ENCODE peak calls at places on chromosomes 2 and 18, in nine cellular contexts. R is neural progenitor cell, K is mucosa of descending colon, P is brain microvascular endothelial cell, D is epithelial cell of proximal tubule, G is WTC11, J is fibroblast of pulmonary artery, X is esophagus squamous epithelium, B is mammary epithelial cell. N is an unnamed sample.

GRCh38 chr2:177489719-177490301 is 97.2 kb downstream of the AGPS start:
- DNase-seq in R (peak), K (peak), P (no peak), D (no peak), G (no peak), J (peak), X (no peak), B (no peak), N (no peak)

GRCh38 chr2:160141419-160141818 is 58.7 kb downstream of the ITGB6 start:
- DNase-seq in R (no peak), K (no peak), P (no peak), D (no peak), G (no peak), J (peak), X (no peak), B (no peak), N (no peak)

GRCh38 chr2:157439792-157440186 is 4.1 kb downstream of the CYTIP start:
- DNase-seq in R (no peak), K (peak), P (no peak), D (no peak), G (no peak), J (no peak), X (no peak), B (no peak), N (no peak)

GRCh38 chr2:241940329-241940728 is 70.8 kb downstream of the RTP5 start:
- DNase-seq in R (no peak), K (no peak), P (no peak), D (no peak), G (no peak), J (peak), X (no peak), B (no peak), N (no peak)

GRCh38 chr2:154692927-154693326 is 5.6 kb upstream of the KCNJ3 start:
- DNase-seq in R (no peak), K (no peak), P (no peak), D (no peak), G (no peak), J (peak), X (no peak), B (peak), N (peak)

GRCh38 chr2:228602277-228602676 is 420.8 kb upstream of the SPHKAP start:
- DNase-seq in R (no peak), K (no peak), P (no peak), D (no peak), G (no peak), J (no peak), X (no peak), B (no peak), N (no peak)

GRCh38 chr18:13374468-13375301 is 156.1 kb downstream of the LDLRAD4 start:
- DNase-seq in R (no peak), K (no peak), P (peak), D (no peak), G (no peak), J (peak), X (no peak), B (no peak), N (no peak)

GRCh38 chr2:79114797-79115494 is 5.3 kb upstream of the REG1A start:
- DNase-seq in R (no peak), K (peak), P (no peak), D (no peak), G (no peak), J (no peak), X (no peak), B (no peak), N (no peak)

GRCh38 chr18:10565835-10566234 is 40.0 kb downstream of the NAPG start:
- DNase-seq in R (no peak), K (no peak), P (no peak), D (no peak), G (no peak), J (peak), X (no peak), B (no peak), N (no peak)

GRCh38 chr2:25938345-25938744 is 44.0 kb downstream of the KIF3C start:
- DNase-seq in R (no peak), K (no peak), P (no peak), D (no peak), G (no peak), J (no peak), X (no peak), B (no peak), N (no peak)

GRCh38 chr2:64023485-64024258 is 4.4 kb upstream of the VPS54 start:
- DNase-seq in R (peak), K (peak), P (no peak), D (no peak), G (peak), J (no peak), X (no peak), B (no peak), N (no peak)

GRCh38 chr2:85792783-85793441 is 39.1 kb downstream of the ATOH8 start:
- DNase-seq in R (no peak), K (no peak), P (peak), D (no peak), G (peak), J (peak), X (no peak), B (peak), N (no peak)

GRCh38 chr2:207188601-207189000 is 22.9 kb upstream of the KLF7 start:
- DNase-seq in R (no peak), K (no peak), P (peak), D (no peak), G (no peak), J (peak), X (no peak), B (no peak), N (no peak)

GRCh38 chr2:171702781-171703556 is 15.7 kb downstream of the DYNC1I2 start:
- DNase-seq in R (no peak), K (no peak), P (peak), D (no peak), G (no peak), J (peak), X (no peak), B (peak), N (no peak)

GRCh38 chr2:37742286-37742685 is 70.8 kb upstream of the CDC42EP3 start:
- DNase-seq in R (no peak), K (no peak), P (no peak), D (no peak), G (no peak), J (peak), X (no peak), B (no peak), N (peak)

GRCh38 chr2:173051463-173051862 is 24.2 kb upstream of the MAP3K20 start:
- DNase-seq in R (no peak), K (no peak), P (no peak), D (no peak), G (no peak), J (no peak), X (no peak), B (no peak), N (no peak)

GRCh38 chr2:100321181-100321880 is 970 bp downstream of the LONRF2 start:
- DNase-seq in R (peak), K (no peak), P (peak), D (no peak), G (peak), J (peak), X (no peak), B (peak), N (no peak)

GRCh38 chr18:11992096-11992785 is 10.9 kb downstream of the IMPA2 start:
- DNase-seq in R (no peak), K (peak), P (no peak), D (no peak), G (no peak), J (no peak), X (no peak), B (no peak), N (no peak)

GRCh38 chr2:202032841-202033316 is 776 bp upstream of the FZD7 start:
- DNase-seq in R (peak), K (peak), P (peak), D (no peak), G (peak), J (no peak), X (no peak), B (peak), N (no peak)

GRCh38 chr2:168948621-168949212 is 47.6 kb downstream of the G6PC2 start:
- DNase-seq in R (peak), K (no peak), P (no peak), D (no peak), G (no peak), J (peak), X (no peak), B (no peak), N (no peak)

GRCh38 chr2:240358821-240359342 is 76.6 kb upstream of the GPC1 start:
- DNase-seq in R (no peak), K (no peak), P (no peak), D (no peak), G (peak), J (no peak), X (no peak), B (no peak), N (no peak)

GRCh38 chr2:225120175-225120574 is 77.9 kb upstream of the DOCK10 start:
- DNase-seq in R (no peak), K (no peak), P (peak), D (no peak), G (no peak), J (peak), X (no peak), B (peak), N (no peak)

GRCh38 chr2:154600931-154601494 is 97.5 kb upstream of the KCNJ3 start:
- DNase-seq in R (no peak), K (no peak), P (no peak), D (peak), G (no peak), J (no peak), X (no peak), B (no peak), N (no peak)

GRCh38 chr2:28419003-28419704 is 26.5 kb downstream of the FOSL2 start:
- DNase-seq in R (peak), K (no peak), P (no peak), D (no peak), G (no peak), J (no peak), X (no peak), B (no peak), N (no peak)

GRCh38 chr2:62704654-62705006 is 883 bp upstream of the EHBP1 start:
- DNase-seq in R (no peak), K (no peak), P (no peak), D (no peak), G (no peak), J (no peak), X (no peak), B (no peak), N (no peak)

GRCh38 chr18:12741351-12741750 is 38.5 kb downstream of the PSMG2 start:
- DNase-seq in R (no peak), K (no peak), P (peak), D (no peak), G (no peak), J (peak), X (no peak), B (peak), N (no peak)

GRCh38 chr2:7766302-7766701 is 849.1 kb downstream of the RNF144A start:
- DNase-seq in R (no peak), K (no peak), P (no peak), D (no peak), G (no peak), J (no peak), X (no peak), B (peak), N (no peak)

GRCh38 chr2:144357623-144358400 is 162.1 kb downstream of the ZEB2 start:
- DNase-seq in R (no peak), K (no peak), P (peak), D (peak), G (no peak), J (peak), X (no peak), B (peak), N (peak)

GRCh38 chr2:8332646-8333045 is 349.2 kb upstream of the ID2 start:
- DNase-seq in R (no peak), K (no peak), P (no peak), D (no peak), G (no peak), J (no peak), X (no peak), B (no peak), N (no peak)

GRCh38 chr2:18753722-18754121 is 164.4 kb upstream of the NT5C1B start:
- DNase-seq in R (no peak), K (no peak), P (no peak), D (no peak), G (no peak), J (no peak), X (no peak), B (no peak), N (no peak)

GRCh38 chr18:12599966-12600365 is 57.9 kb downstream of the SPIRE1 start:
- DNase-seq in R (no peak), K (no peak), P (no peak), D (no peak), G (no peak), J (no peak), X (no peak), B (no peak), N (no peak)

GRCh38 chr18:2857491-2858063 is 10.8 kb downstream of the EMILIN2 start:
- DNase-seq in R (no peak), K (peak), P (peak), D (no peak), G (no peak), J (peak), X (no peak), B (no peak), N (peak)

GRCh38 chr2:214649440-214650205 is 159.9 kb downstream of the BARD1 start:
- DNase-seq in R (no peak), K (no peak), P (no peak), D (peak), G (no peak), J (peak), X (no peak), B (peak), N (no peak)

GRCh38 chr2:20071397-20072383 is 20.3 kb upstream of the LAPTM4A start:
- DNase-seq in R (peak), K (no peak), P (peak), D (no peak), G (no peak), J (peak), X (no peak), B (peak), N (no peak)

GRCh38 chr2:216339456-216340279 is 32.6 kb downstream of the MARCHF4 start:
- DNase-seq in R (peak), K (no peak), P (no peak), D (no peak), G (peak), J (peak), X (no peak), B (no peak), N (no peak)

GRCh38 chr2:163306647-163307046 is 429.2 kb downstream of the FIGN start:
- DNase-seq in R (no peak), K (no peak), P (no peak), D (no peak), G (no peak), J (no peak), X (no peak), B (no peak), N (no peak)
- TF ChIP-seq CTCF in R (no peak), K (no peak), P (no peak), D (no peak), G (no peak), J (no peak), X (no peak), B (no peak), N (no peak)

DNA sequence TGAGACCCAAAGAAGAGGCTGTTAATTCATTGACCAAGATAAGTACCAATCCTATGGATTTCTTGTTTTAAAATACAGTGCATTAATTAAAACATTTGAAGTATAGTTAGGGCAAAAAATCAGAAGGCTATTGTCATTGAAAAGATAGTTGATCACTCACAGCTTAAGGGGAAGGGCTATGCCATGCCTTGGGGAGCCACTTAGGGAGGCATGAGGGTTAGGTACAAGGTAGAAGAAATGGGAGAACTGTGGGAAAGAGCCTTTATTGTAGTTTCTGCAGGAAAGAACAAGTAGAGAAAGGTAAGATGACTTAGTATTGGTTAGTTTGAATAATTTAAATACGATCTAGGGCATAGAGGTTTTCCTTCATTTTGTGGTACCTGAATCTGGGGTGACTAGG is 1285.5 kb upstream of the TMEFF2 start:
- DNase-seq in R (no peak), K (no peak), P (no peak), D (no peak), G (no peak), J (no peak), X (no peak), B (no peak), N (no peak)
- TF ChIP-seq CTCF in R (no peak), K (no peak), P (no peak), D (no peak), G (no peak), J (no peak), X (no peak), B (no peak), N (no peak)

GRCh38 chr18:70494524-70494923 is 205.7 kb downstream of the SOCS6 start:
- DNase-seq in R (no peak), K (no peak), P (no peak), D (no peak), G (no peak), J (no peak), X (no peak), B (no peak), N (no peak)
- TF ChIP-seq CTCF in R (no peak), K (no peak), P (no peak), D (no peak), G (no peak), J (no peak), X (no peak), B (no peak), N (no peak)

DNA sequence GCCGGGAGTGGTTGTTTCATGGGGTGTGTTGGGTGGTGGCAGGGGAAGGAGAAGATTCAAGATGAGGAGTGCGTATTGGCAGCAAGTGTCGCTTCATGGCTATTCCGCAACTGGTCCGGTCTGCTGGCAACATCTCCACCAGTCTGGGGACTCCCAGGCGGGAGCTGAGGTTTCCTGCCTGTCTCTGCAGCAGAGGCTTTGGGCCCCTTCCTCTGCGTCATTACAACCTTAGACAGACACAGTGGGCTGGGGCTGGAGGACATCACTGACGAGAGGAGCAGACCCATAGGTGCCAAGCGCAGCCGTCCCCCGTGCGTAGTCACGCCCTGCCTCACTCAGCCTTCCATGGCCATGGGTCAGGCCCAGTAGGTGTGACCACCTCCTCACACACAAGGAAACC is 64.0 kb upstream of the MCFD2 start:
- DNase-seq in R (no peak), K (no peak), P (no peak), D (no peak), G (no peak), J (no peak), X (no peak), B (no peak), N (no peak)
- TF ChIP-seq CTCF in R (no peak), K (no peak), P (no peak), D (no peak), G (no peak), J (no peak), X (no peak), B (no peak), N (no peak)

DNA sequence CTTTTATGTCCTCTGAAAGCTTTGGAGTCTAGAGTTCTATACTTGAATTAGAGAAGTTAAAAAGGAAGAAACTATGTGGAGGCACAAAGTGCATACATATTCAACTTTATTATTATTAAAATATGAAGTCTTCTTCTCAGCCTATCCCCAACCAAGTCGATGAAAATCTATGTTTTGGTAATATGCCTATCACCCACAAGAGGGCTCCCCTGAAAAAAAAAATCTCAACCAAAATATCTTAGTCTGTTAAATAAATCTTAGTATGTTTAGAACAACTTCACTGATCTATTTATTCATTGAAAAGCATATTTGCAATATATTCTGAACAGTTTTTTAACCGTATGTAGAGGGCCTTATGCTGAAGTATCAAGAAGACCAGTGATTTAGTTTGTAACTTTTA is 804.5 kb downstream of the TDRD15 start:
- DNase-seq in R (no peak), K (no peak), P (no peak), D (no peak), G (no peak), J (no peak), X (no peak), B (no peak), N (no peak)
- TF ChIP-seq CTCF in R (peak), K (no peak), P (no peak), D (peak), G (no peak), J (no peak), X (no peak), B (no peak), N (no peak)

DNA sequence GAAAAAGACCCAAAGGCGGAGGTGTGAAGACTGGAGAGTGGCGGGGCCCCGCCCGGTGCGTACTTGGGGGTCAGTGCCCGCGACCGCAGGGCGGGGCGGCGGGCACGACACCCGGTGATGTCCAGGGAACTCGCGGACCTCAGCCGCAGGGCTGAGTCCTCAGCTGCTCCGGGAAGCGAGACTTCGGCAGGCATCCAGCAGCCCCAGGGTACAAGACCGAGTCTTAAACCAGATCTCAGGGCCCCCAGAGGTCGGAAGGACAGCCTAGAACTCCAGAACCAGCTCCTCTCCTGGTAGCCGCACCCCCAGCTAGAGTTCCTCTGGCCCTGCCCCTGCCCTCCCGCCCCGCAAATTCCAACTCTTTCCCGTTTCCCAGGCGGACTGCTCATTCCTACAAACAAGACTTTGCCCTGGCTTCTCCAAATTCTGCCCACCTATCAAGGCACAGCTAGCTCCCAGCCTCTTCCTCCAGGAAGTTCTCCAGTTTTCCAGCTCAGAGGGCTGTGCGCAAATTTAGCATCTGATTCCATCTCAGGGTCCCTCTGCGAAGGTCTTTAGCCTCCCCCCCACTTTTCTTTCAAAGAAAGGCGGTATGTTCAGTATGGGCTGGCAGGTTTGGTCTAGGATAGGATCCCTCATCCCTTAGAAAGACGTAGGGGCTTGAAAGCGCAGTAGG is 26.0 kb upstream of the NOTO start:
- DNase-seq in R (peak), K (peak), P (no peak), D (no peak), G (peak), J (peak), X (no peak), B (no peak), N (no peak)
- TF ChIP-seq CTCF in R (no peak), K (no peak), P (no peak), D (no peak), G (no peak), J (no peak), X (no peak), B (no peak), N (no peak)